ENCODE peak calls at places on chromosome 2, in ten cellular contexts. K is lung, M is fibroblast of pulmonary artery, W is HFFc6, G is K562, L is PC-9, J is nephron progenitor cell, O is ovary, R is neural crest cell, P is tibial nerve. Q is an unnamed sample.

GRCh38 chr2:171741189-171741588 is 53.9 kb downstream of the DYNC1I2 start:
- DNase-seq in P (no peak), W (peak), G (no peak), O (no peak), L (no peak), R (no peak), K (no peak), M (peak), J (no peak), Q (no peak)

GRCh38 chr2:15198051-15198450 is 363.1 kb downstream of the NBAS start:
- DNase-seq in R (no peak), J (no peak), K (no peak), L (no peak), G (no peak), M (no peak), W (no peak), O (no peak), P (no peak), Q (no peak)

GRCh38 chr2:1804251-1804855 is 60.0 kb upstream of the PXDN start:
- DNase-seq in W (no peak), K (no peak), P (no peak), O (no peak), G (no peak), M (no peak), L (no peak), J (no peak), R (no peak), Q (no peak)

GRCh38 chr2:32427672-32428622 is 71.1 kb downstream of the BIRC6 start:
- DNase-seq in P (no peak), G (no peak), M (no peak), R (no peak), K (no peak), L (no peak), O (no peak), J (no peak), W (no peak), Q (no peak)

GRCh38 chr2:213119061-213119809 is 32.2 kb downstream of the IKZF2 start:
- DNase-seq in W (peak), K (no peak), O (no peak), R (no peak), J (no peak), G (no peak), M (peak), P (no peak), L (no peak), Q (peak)

GRCh38 chr2:12424820-12425219 is 291.9 kb upstream of the TRIB2 start:
- DNase-seq in P (no peak), R (no peak), L (no peak), G (no peak), J (no peak), K (no peak), W (no peak), O (peak), M (peak), Q (no peak)

GRCh38 chr2:187493180-187493579 is 45.1 kb upstream of the CALCRL start:
- DNase-seq in R (no peak), K (no peak), L (no peak), O (no peak), M (no peak), J (no peak), P (no peak), G (no peak), W (no peak), Q (no peak)

GRCh38 chr2:67879586-67880290 is 183.1 kb downstream of the C1D start:
- DNase-seq in R (no peak), G (no peak), J (no peak), O (no peak), L (no peak), P (no peak), W (peak), M (peak), K (no peak), Q (peak)

GRCh38 chr2:172792711-172793110 is 57.1 kb downstream of the RAPGEF4 start:
- DNase-seq in L (no peak), W (peak), G (no peak), K (no peak), J (no peak), P (no peak), M (no peak), R (no peak), O (no peak), Q (no peak)

GRCh38 chr2:142140434-142140845 is 9.6 kb upstream of the LRP1B start:
- DNase-seq in P (no peak), K (no peak), G (no peak), R (no peak), O (no peak), W (peak), J (no peak), L (no peak), M (peak), Q (no peak)

GRCh38 chr2:225173909-225174308 is 131.6 kb upstream of the DOCK10 start:
- DNase-seq in O (no peak), J (peak), M (peak), P (no peak), K (no peak), G (no peak), R (no peak), L (no peak), W (no peak), Q (no peak)

GRCh38 chr2:225182126-225182525 is 139.9 kb upstream of the DOCK10 start:
- DNase-seq in J (no peak), K (no peak), O (no peak), R (no peak), M (no peak), G (no peak), W (no peak), L (no peak), P (no peak), Q (no peak)

GRCh38 chr2:225171350-225171749 is 129.1 kb upstream of the DOCK10 start:
- DNase-seq in K (no peak), W (no peak), M (no peak), O (no peak), L (no peak), P (no peak), J (no peak), G (no peak), R (no peak), Q (no peak)

GRCh38 chr2:225177098-225177497 is 134.8 kb upstream of the DOCK10 start:
- DNase-seq in W (peak), M (peak), P (no peak), O (no peak), L (peak), G (no peak), K (no peak), R (no peak), J (no peak), Q (no peak)
- TF ChIP-seq CTCF in W (peak), M (no peak), P (no peak), O (no peak), L (no peak), G (no peak), K (no peak), R (no peak), J (no peak), Q (no peak)

GRCh38 chr2:54664238-54664786 is 59.1 kb upstream of the EML6 start:
- DNase-seq in J (no peak), O (no peak), K (no peak), G (no peak), P (no peak), W (no peak), M (no peak), L (no peak), R (no peak), Q (no peak)
- TF ChIP-seq CTCF in J (no peak), O (no peak), K (no peak), G (no peak), P (no peak), W (no peak), M (no peak), L (no peak), R (no peak), Q (no peak)

GRCh38 chr2:191846787-191847620 is at the start of gene CAVIN2:
- DNase-seq in M (peak), G (peak), R (no peak), O (peak), W (peak), J (no peak), K (peak), P (peak), L (peak), Q (peak)
- TF ChIP-seq CTCF in M (no peak), G (no peak), R (no peak), O (no peak), W (no peak), J (no peak), K (no peak), P (no peak), L (no peak), Q (no peak)

DNA sequence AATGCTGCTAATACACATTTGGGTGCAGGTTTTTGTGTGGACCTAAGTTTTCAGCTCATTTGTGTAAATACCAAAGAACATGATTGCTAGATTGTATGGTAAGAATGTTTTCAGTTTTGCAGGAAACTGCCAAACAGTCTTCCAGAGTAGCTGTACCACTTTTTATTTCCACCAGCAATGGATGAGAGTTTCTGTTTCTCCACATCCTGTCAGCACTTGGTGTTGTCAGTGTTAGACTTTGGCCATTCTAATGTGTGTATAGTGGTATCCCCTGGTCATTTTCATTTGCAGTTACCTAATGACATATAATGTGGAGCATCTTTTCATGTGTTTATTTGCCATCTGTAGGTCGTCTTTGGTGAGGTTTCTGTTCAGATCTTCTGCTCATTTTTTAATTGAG is 336.4 kb downstream of the GBX2 start:
- DNase-seq in R (no peak), W (no peak), K (no peak), L (no peak), O (no peak), P (no peak), G (no peak), M (no peak), J (no peak), Q (no peak)
- TF ChIP-seq CTCF in R (no peak), W (no peak), K (no peak), L (no peak), O (no peak), P (no peak), G (no peak), M (no peak), J (no peak), Q (no peak)

Q was measured in RWPE1.